ENCODE peak calls at places on chromosomes 2 and 18, in ten cellular contexts. One of them, this sample, is unnamed.

GRCh38 chr2:217371681-217372297 is 511.9 kb upstream of the TNP1 start:
- DNase-seq in A549: no peak
- DNase-seq in brain microvascular endothelial cell: no peak
- DNase-seq in OCI-LY7: no peak
- DNase-seq in WERI-Rb-1: peak; percentile 16
- DNase-seq in SJSA1: no peak
- DNase-seq in esophagus squamous epithelium: no peak
- DNase-seq in GM23248: no peak
- DNase-seq in astrocyte: peak; percentile 48
- DNase-seq in H1: no peak
- DNase-seq in this sample: no peak

GRCh38 chr2:227377461-227378351 is 1.4 kb downstream of the TM4SF20 start:
- DNase-seq in A549: peak; percentile 79
- DNase-seq in brain microvascular endothelial cell: no peak
- DNase-seq in OCI-LY7: no peak
- DNase-seq in WERI-Rb-1: no peak
- DNase-seq in SJSA1: no peak
- DNase-seq in esophagus squamous epithelium: no peak
- DNase-seq in GM23248: peak; percentile 44
- DNase-seq in astrocyte: no peak
- DNase-seq in H1: no peak
- DNase-seq in this sample: no peak

GRCh38 chr2:68420254-68420910 is 46.7 kb downstream of the FBXO48 start:
- DNase-seq in A549: no peak
- DNase-seq in brain microvascular endothelial cell: no peak
- DNase-seq in OCI-LY7: peak; percentile 72
- DNase-seq in WERI-Rb-1: no peak
- DNase-seq in SJSA1: no peak
- DNase-seq in esophagus squamous epithelium: no peak
- DNase-seq in GM23248: peak; percentile 7
- DNase-seq in astrocyte: no peak
- DNase-seq in H1: no peak
- DNase-seq in this sample: no peak

GRCh38 chr18:45328762-45329161 is 286.5 kb upstream of the SLC14A2 start:
- DNase-seq in A549: no peak
- DNase-seq in brain microvascular endothelial cell: no peak
- DNase-seq in OCI-LY7: no peak
- DNase-seq in WERI-Rb-1: no peak
- DNase-seq in SJSA1: no peak
- DNase-seq in esophagus squamous epithelium: no peak
- DNase-seq in GM23248: peak; percentile 52
- DNase-seq in astrocyte: no peak
- DNase-seq in H1: no peak
- DNase-seq in this sample: no peak

GRCh38 chr18:7607535-7608173 is 40.5 kb downstream of the PTPRM start:
- DNase-seq in A549: no peak
- DNase-seq in brain microvascular endothelial cell: no peak
- DNase-seq in OCI-LY7: no peak
- DNase-seq in WERI-Rb-1: no peak
- DNase-seq in SJSA1: no peak
- DNase-seq in esophagus squamous epithelium: no peak
- DNase-seq in GM23248: no peak
- DNase-seq in astrocyte: no peak
- DNase-seq in H1: no peak
- DNase-seq in this sample: no peak

GRCh38 chr2:120999374-121000097 is 263.9 kb downstream of the GLI2 start:
- DNase-seq in A549: no peak
- DNase-seq in brain microvascular endothelial cell: no peak
- DNase-seq in OCI-LY7: no peak
- DNase-seq in WERI-Rb-1: no peak
- DNase-seq in SJSA1: peak; percentile 30
- DNase-seq in esophagus squamous epithelium: no peak
- DNase-seq in GM23248: no peak
- DNase-seq in astrocyte: no peak
- DNase-seq in H1: no peak
- DNase-seq in this sample: no peak

GRCh38 chr2:30109856-30110255 is 37.0 kb upstream of the YPEL5 start:
- DNase-seq in A549: no peak
- DNase-seq in brain microvascular endothelial cell: no peak
- DNase-seq in OCI-LY7: no peak
- DNase-seq in WERI-Rb-1: no peak
- DNase-seq in SJSA1: peak; percentile 9
- DNase-seq in esophagus squamous epithelium: no peak
- DNase-seq in GM23248: no peak
- DNase-seq in astrocyte: no peak
- DNase-seq in H1: no peak
- DNase-seq in this sample: no peak

GRCh38 chr18:48932822-48933510 is 17.8 kb downstream of the SMAD7 start:
- DNase-seq in A549: no peak
- DNase-seq in brain microvascular endothelial cell: peak; percentile 75
- DNase-seq in OCI-LY7: peak; percentile 50
- DNase-seq in WERI-Rb-1: no peak
- DNase-seq in SJSA1: peak; percentile 92
- DNase-seq in esophagus squamous epithelium: no peak
- DNase-seq in GM23248: peak; percentile 64
- DNase-seq in astrocyte: peak; percentile 72
- DNase-seq in H1: no peak
- DNase-seq in this sample: no peak

GRCh38 chr2:72973566-72974435 is 56.5 kb downstream of the EMX1 start:
- DNase-seq in A549: peak; percentile 67
- DNase-seq in brain microvascular endothelial cell: peak; percentile 40
- DNase-seq in OCI-LY7: peak; percentile 75
- DNase-seq in WERI-Rb-1: peak; percentile 82
- DNase-seq in SJSA1: no peak
- DNase-seq in esophagus squamous epithelium: no peak
- DNase-seq in GM23248: peak; percentile 80
- DNase-seq in astrocyte: peak; percentile 9
- DNase-seq in H1: no peak
- DNase-seq in this sample: peak; percentile 58

GRCh38 chr2:238242731-238243495 is 3.1 kb upstream of the HES6 start:
- DNase-seq in A549: no peak
- DNase-seq in brain microvascular endothelial cell: no peak
- DNase-seq in OCI-LY7: no peak
- DNase-seq in WERI-Rb-1: peak; percentile 57
- DNase-seq in SJSA1: no peak
- DNase-seq in esophagus squamous epithelium: no peak
- DNase-seq in GM23248: no peak
- DNase-seq in astrocyte: no peak
- DNase-seq in H1: no peak
- DNase-seq in this sample: no peak

GRCh38 chr2:195563857-195564512 is 93.0 kb upstream of the SLC39A10 start:
- DNase-seq in A549: peak; percentile 45
- DNase-seq in brain microvascular endothelial cell: no peak
- DNase-seq in OCI-LY7: no peak
- DNase-seq in WERI-Rb-1: no peak
- DNase-seq in SJSA1: no peak
- DNase-seq in esophagus squamous epithelium: no peak
- DNase-seq in GM23248: peak; percentile 92
- DNase-seq in astrocyte: peak; percentile 85
- DNase-seq in H1: no peak
- DNase-seq in this sample: no peak

GRCh38 chr2:201070966-201071304 is 536 bp downstream of the HYCC2 start:
- DNase-seq in A549: peak; percentile 13
- DNase-seq in brain microvascular endothelial cell: no peak
- DNase-seq in OCI-LY7: peak; percentile 32
- DNase-seq in WERI-Rb-1: no peak
- DNase-seq in SJSA1: no peak
- DNase-seq in esophagus squamous epithelium: no peak
- DNase-seq in GM23248: peak; percentile 69
- DNase-seq in astrocyte: no peak
- DNase-seq in H1: no peak
- DNase-seq in this sample: no peak

GRCh38 chr18:73563345-73563744 is 584.3 kb downstream of the FBXO15 start:
- DNase-seq in A549: no peak
- DNase-seq in brain microvascular endothelial cell: peak; percentile 2
- DNase-seq in OCI-LY7: no peak
- DNase-seq in WERI-Rb-1: no peak
- DNase-seq in SJSA1: peak; percentile 41
- DNase-seq in esophagus squamous epithelium: no peak
- DNase-seq in GM23248: peak; percentile 79
- DNase-seq in astrocyte: peak; percentile 61
- DNase-seq in H1: no peak
- DNase-seq in this sample: no peak

GRCh38 chr2:26674771-26675170 is 17.8 kb upstream of the KCNK3 start:
- DNase-seq in A549: no peak
- DNase-seq in brain microvascular endothelial cell: no peak
- DNase-seq in OCI-LY7: no peak
- DNase-seq in WERI-Rb-1: peak; percentile 8
- DNase-seq in SJSA1: no peak
- DNase-seq in esophagus squamous epithelium: no peak
- DNase-seq in GM23248: no peak
- DNase-seq in astrocyte: no peak
- DNase-seq in H1: no peak
- DNase-seq in this sample: no peak

GRCh38 chr2:136527560-136527959 is 237.8 kb upstream of the THSD7B start:
- DNase-seq in A549: peak; percentile 4
- DNase-seq in brain microvascular endothelial cell: peak; percentile 11
- DNase-seq in OCI-LY7: peak; percentile 44
- DNase-seq in WERI-Rb-1: no peak
- DNase-seq in SJSA1: no peak
- DNase-seq in esophagus squamous epithelium: no peak
- DNase-seq in GM23248: peak; percentile 29
- DNase-seq in astrocyte: no peak
- DNase-seq in H1: no peak
- DNase-seq in this sample: peak; percentile 41

DNA sequence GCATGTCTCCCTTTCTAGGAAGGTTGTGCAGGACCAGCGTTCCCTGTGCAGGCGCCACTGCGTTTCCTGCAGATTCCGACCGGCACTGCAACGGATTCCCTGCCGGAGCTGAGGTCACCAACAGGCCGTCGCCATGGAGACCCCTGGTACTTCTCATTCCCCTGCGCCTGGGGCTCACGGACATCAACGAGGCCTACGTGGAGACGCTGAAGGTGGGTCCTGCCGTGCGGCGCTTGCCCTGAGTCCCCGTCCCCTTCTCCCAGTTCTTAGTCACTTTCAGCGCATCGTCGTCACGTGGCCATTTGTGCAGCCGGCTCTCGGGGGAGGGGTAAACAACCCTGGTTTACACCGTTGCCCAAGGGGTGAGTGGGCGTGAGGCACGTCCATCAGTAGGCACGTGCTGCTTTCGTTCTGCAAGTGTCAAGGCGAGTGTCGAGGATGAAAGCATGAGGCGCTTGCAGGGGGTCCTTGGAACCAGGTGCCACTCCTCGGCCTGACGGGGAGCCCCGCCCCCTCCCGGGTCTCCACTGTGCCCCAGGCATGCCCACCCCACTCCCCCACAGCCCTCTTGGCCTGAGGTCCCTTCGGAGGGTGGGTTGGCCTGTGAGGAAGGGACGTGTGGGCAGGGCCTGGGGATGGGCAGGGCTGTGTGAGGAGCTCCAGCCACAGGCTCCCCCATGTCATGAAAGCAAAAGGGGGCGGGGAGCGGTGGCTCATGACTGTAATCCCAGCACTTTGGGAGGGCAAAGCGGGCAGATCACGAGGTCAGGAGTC is 19.8 kb downstream of the DTYMK start:
- DNase-seq in A549: no peak
- DNase-seq in brain microvascular endothelial cell: peak; percentile 65
- DNase-seq in OCI-LY7: no peak
- DNase-seq in WERI-Rb-1: peak; percentile 60
- DNase-seq in SJSA1: no peak
- DNase-seq in esophagus squamous epithelium: no peak
- DNase-seq in GM23248: no peak
- DNase-seq in astrocyte: peak; percentile 56
- DNase-seq in H1: no peak
- DNase-seq in this sample: no peak
- H3K4me3 ChIP-seq in A549: no peak overlapping the region
- H3K4me3 ChIP-seq in brain microvascular endothelial cell: peak overlapping the region; percentile 17
- H3K4me3 ChIP-seq in OCI-LY7: no peak overlapping the region
- H3K4me3 ChIP-seq in WERI-Rb-1: no peak overlapping the region
- H3K4me3 ChIP-seq in SJSA1: no peak overlapping the region
- H3K4me3 ChIP-seq in esophagus squamous epithelium: no peak overlapping the region
- H3K4me3 ChIP-seq in GM23248: no peak overlapping the region
- H3K4me3 ChIP-seq in astrocyte: no peak overlapping the region
- H3K4me3 ChIP-seq in H1: no peak overlapping the region
- H3K4me3 ChIP-seq in this sample: no peak overlapping the region

DNA sequence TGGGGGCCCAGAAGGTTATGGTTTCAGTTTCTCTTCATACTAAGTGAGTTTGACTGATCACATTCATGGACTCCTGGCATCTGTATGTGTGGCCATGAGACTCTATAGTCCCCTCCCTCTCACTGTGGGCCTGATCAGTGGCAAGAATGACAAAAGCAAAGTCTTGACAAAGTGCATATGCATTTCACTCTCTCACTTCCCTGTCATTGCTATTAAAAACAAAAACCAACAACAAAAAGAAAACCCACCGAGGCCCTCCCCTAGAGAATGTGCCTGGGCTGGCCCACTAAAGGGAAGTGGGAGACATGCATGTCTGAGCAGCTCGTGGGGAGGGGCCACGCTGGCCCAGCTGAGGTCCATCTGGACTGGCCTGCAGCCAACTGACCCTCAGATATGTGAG is 600.1 kb upstream of the RAB6C start:
- DNase-seq in A549: no peak
- DNase-seq in brain microvascular endothelial cell: no peak
- DNase-seq in OCI-LY7: no peak
- DNase-seq in WERI-Rb-1: no peak
- DNase-seq in SJSA1: peak; percentile 1
- DNase-seq in esophagus squamous epithelium: no peak
- DNase-seq in GM23248: no peak
- DNase-seq in astrocyte: no peak
- DNase-seq in H1: no peak
- DNase-seq in this sample: no peak
- H3K27ac ChIP-seq in A549: no peak overlapping the region
- H3K27ac ChIP-seq in brain microvascular endothelial cell: no peak overlapping the region
- H3K27ac ChIP-seq in OCI-LY7: no peak overlapping the region
- H3K27ac ChIP-seq in WERI-Rb-1: no peak overlapping the region
- H3K27ac ChIP-seq in SJSA1: no peak overlapping the region
- H3K27ac ChIP-seq in esophagus squamous epithelium: no peak overlapping the region
- H3K27ac ChIP-seq in GM23248: no peak overlapping the region
- H3K27ac ChIP-seq in astrocyte: no peak overlapping the region
- H3K27ac ChIP-seq in H1: no peak overlapping the region
- H3K27ac ChIP-seq in this sample: no peak overlapping the region

DNA sequence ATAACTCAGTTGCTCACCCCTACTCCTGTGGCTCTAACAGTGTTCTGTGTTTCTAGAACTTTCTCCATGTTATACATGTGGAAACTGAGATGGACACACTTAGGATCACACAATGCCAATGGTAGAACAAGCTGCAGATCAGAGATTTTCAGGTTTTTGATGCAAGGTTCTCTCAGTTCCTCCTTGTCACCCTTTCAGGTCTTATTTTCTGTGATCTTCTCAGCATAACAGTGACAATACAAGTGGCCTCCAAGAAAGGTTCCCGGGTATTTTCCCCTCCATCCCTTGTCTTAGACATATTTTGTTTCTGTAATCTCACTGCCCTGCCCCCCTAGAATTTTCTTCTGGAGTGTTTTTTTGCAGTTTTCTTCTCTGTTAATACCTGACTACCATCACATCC is 6.2 kb upstream of the MGAT5 start:
- DNase-seq in A549: no peak
- DNase-seq in brain microvascular endothelial cell: no peak
- DNase-seq in OCI-LY7: peak; percentile 69
- DNase-seq in WERI-Rb-1: no peak
- DNase-seq in SJSA1: no peak
- DNase-seq in esophagus squamous epithelium: no peak
- DNase-seq in GM23248: no peak
- DNase-seq in astrocyte: no peak
- DNase-seq in H1: no peak
- DNase-seq in this sample: no peak
- H3K4me3 ChIP-seq in A549: no peak overlapping the region
- H3K4me3 ChIP-seq in brain microvascular endothelial cell: no peak overlapping the region
- H3K4me3 ChIP-seq in OCI-LY7: peak overlapping the region; percentile 21
- H3K4me3 ChIP-seq in WERI-Rb-1: no peak overlapping the region
- H3K4me3 ChIP-seq in SJSA1: no peak overlapping the region
- H3K4me3 ChIP-seq in esophagus squamous epithelium: no peak overlapping the region
- H3K4me3 ChIP-seq in GM23248: no peak overlapping the region
- H3K4me3 ChIP-seq in astrocyte: no peak overlapping the region
- H3K4me3 ChIP-seq in H1: no peak overlapping the region
- H3K4me3 ChIP-seq in this sample: no peak overlapping the region

GRCh38 chr2:119700866-119701265 is 21.9 kb downstream of the TMEM177 start:
- DNase-seq in A549: no peak
- DNase-seq in brain microvascular endothelial cell: no peak
- DNase-seq in OCI-LY7: no peak
- DNase-seq in WERI-Rb-1: no peak
- DNase-seq in SJSA1: no peak
- DNase-seq in esophagus squamous epithelium: no peak
- DNase-seq in GM23248: no peak
- DNase-seq in astrocyte: no peak
- DNase-seq in H1: peak; percentile 53
- DNase-seq in this sample: no peak
- H3K27ac ChIP-seq in A549: no peak overlapping the region
- H3K27ac ChIP-seq in brain microvascular endothelial cell: no peak overlapping the region
- H3K27ac ChIP-seq in OCI-LY7: no peak overlapping the region
- H3K27ac ChIP-seq in WERI-Rb-1: no peak overlapping the region
- H3K27ac ChIP-seq in SJSA1: no peak overlapping the region
- H3K27ac ChIP-seq in esophagus squamous epithelium: no peak overlapping the region
- H3K27ac ChIP-seq in GM23248: no peak overlapping the region
- H3K27ac ChIP-seq in astrocyte: no peak overlapping the region
- H3K27ac ChIP-seq in H1: peak overlapping the region; percentile 76
- H3K27ac ChIP-seq in this sample: peak overlapping the region; percentile 7